ENCODE peak calls at places on chromosomes 13 and 19, in four cellular contexts. One of them, this sample, is unnamed.
A peak's percentile ranks its signal among the peaks of the same experiment; 100 is the strongest.

GRCh38 chr19:4609878-4610511 is 29.3 kb upstream of the TNFAIP8L1 start:
- DNase-seq in K562: peak; percentile 31
- DNase-seq in SK-N-SH: peak; percentile 46
- DNase-seq in GM12878: no peak
- DNase-seq in this sample: no peak

GRCh38 chr19:19109601-19110000 is 28.7 kb downstream of the TMEM161A start:
- DNase-seq in GM12878: no peak
- DNase-seq in SK-N-SH: no peak
- DNase-seq in K562: no peak
- DNase-seq in this sample: no peak

GRCh38 chr19:40366697-40367561 is 18.4 kb downstream of the PLD3 start:
- DNase-seq in K562: peak; percentile 78
- DNase-seq in SK-N-SH: peak; percentile 73
- DNase-seq in GM12878: no peak
- DNase-seq in this sample: peak; percentile 44

GRCh38 chr19:40549007-40549708 is 27.5 kb upstream of the SHKBP1 start:
- DNase-seq in K562: peak; percentile 88
- DNase-seq in SK-N-SH: peak; percentile 95
- DNase-seq in GM12878: no peak
- DNase-seq in this sample: peak; percentile 92

GRCh38 chr13:77143325-77143907 is 116.5 kb upstream of the FBXL3 start:
- DNase-seq in GM12878: no peak
- DNase-seq in SK-N-SH: no peak
- DNase-seq in K562: no peak
- DNase-seq in this sample: no peak

GRCh38 chr13:28622286-28622685 is 36.6 kb upstream of the POMP start:
- DNase-seq in K562: no peak
- DNase-seq in SK-N-SH: no peak
- DNase-seq in GM12878: no peak
- DNase-seq in this sample: no peak

GRCh38 chr19:4694211-4694987 is 24.3 kb upstream of the MYDGF start:
- DNase-seq in GM12878: no peak
- DNase-seq in SK-N-SH: no peak
- DNase-seq in K562: peak; percentile 34
- DNase-seq in this sample: no peak

GRCh38 chr19:58361900-58362271 is 665 bp downstream of the ZNF497 start:
- DNase-seq in SK-N-SH: peak; percentile 83
- DNase-seq in K562: peak; percentile 68
- DNase-seq in GM12878: no peak
- DNase-seq in this sample: no peak

GRCh38 chr19:34559045-34559444 is 77.5 kb downstream of the WTIP start:
- DNase-seq in SK-N-SH: no peak
- DNase-seq in K562: no peak
- DNase-seq in GM12878: no peak
- DNase-seq in this sample: no peak

DNA sequence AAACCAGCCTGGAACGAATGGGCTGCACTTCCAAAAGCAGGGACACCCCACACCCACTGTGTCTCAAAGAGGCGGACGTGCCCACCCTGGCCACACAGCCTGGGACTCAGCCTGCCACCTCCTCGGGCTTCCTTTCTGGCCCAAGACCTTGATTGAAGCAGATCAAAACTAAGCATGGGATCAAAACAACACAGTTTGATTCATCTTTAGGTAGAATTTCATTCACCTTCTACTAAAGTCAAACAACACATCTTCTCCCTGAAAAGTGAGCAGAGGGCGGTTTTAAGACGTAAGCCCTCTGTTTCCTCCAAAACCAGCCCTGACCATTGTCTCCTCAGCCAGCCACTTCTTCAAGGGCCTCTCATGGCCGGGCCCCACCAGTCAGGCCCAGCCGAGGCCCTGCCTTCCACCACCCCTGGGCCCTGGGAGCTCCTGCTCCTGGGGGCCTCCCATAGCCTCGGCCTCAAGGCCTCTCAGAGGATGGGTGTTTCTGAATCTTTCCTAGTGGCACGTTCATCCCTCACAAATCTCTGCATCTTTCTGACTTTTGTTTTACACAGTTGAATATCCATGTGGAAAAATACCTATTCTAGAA is 6.3 kb upstream of the F10 start:
- DNase-seq in SK-N-SH: peak; percentile 14
- DNase-seq in K562: no peak
- DNase-seq in GM12878: no peak
- DNase-seq in this sample: no peak
- TF ChIP-seq RAD21 in SK-N-SH: no peak
- TF ChIP-seq RAD21 in K562: no peak
- TF ChIP-seq RAD21 in GM12878: no peak
- TF ChIP-seq RAD21 in this sample: no peak

GRCh38 chr13:111912991-111913781 is 153.8 kb upstream of the SOX1 start:
- DNase-seq in GM12878: no peak
- DNase-seq in SK-N-SH: no peak
- DNase-seq in K562: no peak
- DNase-seq in this sample: no peak
- TF ChIP-seq NRF1 in GM12878: no peak
- TF ChIP-seq NRF1 in SK-N-SH: no peak
- TF ChIP-seq NRF1 in K562: no peak
- TF ChIP-seq NRF1 in this sample: no peak

GRCh38 chr19:17575871-17576757 is 20.7 kb downstream of the COLGALT1 start:
- DNase-seq in K562: peak; percentile 89
- DNase-seq in SK-N-SH: peak; percentile 30
- DNase-seq in GM12878: no peak
- DNase-seq in this sample: no peak
- TF ChIP-seq RAD21 in K562: no peak
- TF ChIP-seq RAD21 in SK-N-SH: no peak
- TF ChIP-seq RAD21 in GM12878: no peak
- TF ChIP-seq RAD21 in this sample: no peak

DNA sequence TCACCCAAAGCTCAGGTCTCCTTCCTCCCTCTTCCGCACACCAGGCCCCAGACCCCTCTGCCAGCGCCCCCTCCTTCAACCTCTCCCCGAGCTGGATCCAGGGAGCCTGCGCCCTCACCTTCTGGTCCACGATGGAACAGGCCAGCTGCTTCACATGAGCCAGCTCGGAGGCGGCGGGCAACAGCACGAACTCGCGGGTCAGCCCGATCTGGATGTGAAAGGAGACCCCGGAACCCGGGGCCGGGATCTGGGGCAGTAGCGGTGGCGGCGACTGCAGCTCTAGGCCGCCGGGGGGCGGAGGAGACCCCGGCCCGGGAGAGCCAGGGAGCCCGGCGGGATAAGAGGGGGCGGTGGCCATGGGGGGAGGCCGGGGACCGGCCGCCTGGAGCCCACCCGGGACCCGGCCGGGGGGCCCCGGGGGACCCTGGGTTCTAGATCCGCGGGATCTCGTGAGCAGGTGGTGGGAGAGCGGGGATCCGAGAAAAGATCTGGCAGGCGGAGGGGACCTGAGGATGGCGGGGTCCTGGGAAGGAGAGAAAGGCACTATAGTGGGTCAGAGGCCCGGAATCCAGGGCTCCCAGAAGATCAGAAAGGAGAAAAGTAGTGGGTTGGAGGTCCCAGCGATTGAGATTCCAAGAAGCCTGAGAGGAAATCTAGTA is 772 bp downstream of the PRKD2 start:
- DNase-seq in SK-N-SH: peak; percentile 82
- DNase-seq in GM12878: no peak
- DNase-seq in K562: peak; percentile 44
- DNase-seq in this sample: no peak
- TF ChIP-seq NRF1 in SK-N-SH: no peak
- TF ChIP-seq NRF1 in GM12878: no peak
- TF ChIP-seq NRF1 in K562: no peak
- TF ChIP-seq NRF1 in this sample: no peak

GRCh38 chr19:50476943-50477264 is 256 bp upstream of the GARIN5A start:
- DNase-seq in K562: no peak
- DNase-seq in GM12878: no peak
- DNase-seq in SK-N-SH: no peak
- DNase-seq in this sample: no peak

GRCh38 chr19:50476224-50476942 is at the start of the genes EMC10 and GARIN5A:
- DNase-seq in SK-N-SH: peak; percentile 100
- DNase-seq in GM12878: peak; percentile 76
- DNase-seq in K562: peak; percentile 94
- DNase-seq in this sample: peak; percentile 98

GRCh38 chr19:50478901-50479715 is 2.5 kb upstream of the GARIN5A start:
- DNase-seq in K562: peak; percentile 86
- DNase-seq in GM12878: no peak
- DNase-seq in SK-N-SH: no peak
- DNase-seq in this sample: peak; percentile 82

GRCh38 chr19:50479761-50480251 is 3.2 kb upstream of the GARIN5A start:
- DNase-seq in GM12878: no peak
- DNase-seq in SK-N-SH: no peak
- DNase-seq in K562: no peak
- DNase-seq in this sample: no peak

GRCh38 chr19:50477751-50478515 is 1.3 kb upstream of the GARIN5A start:
- DNase-seq in K562: no peak
- DNase-seq in GM12878: no peak
- DNase-seq in SK-N-SH: no peak
- DNase-seq in this sample: no peak
- TF ChIP-seq RAD21 in K562: no peak
- TF ChIP-seq RAD21 in GM12878: no peak
- TF ChIP-seq RAD21 in SK-N-SH: no peak
- TF ChIP-seq RAD21 in this sample: no peak

DNA sequence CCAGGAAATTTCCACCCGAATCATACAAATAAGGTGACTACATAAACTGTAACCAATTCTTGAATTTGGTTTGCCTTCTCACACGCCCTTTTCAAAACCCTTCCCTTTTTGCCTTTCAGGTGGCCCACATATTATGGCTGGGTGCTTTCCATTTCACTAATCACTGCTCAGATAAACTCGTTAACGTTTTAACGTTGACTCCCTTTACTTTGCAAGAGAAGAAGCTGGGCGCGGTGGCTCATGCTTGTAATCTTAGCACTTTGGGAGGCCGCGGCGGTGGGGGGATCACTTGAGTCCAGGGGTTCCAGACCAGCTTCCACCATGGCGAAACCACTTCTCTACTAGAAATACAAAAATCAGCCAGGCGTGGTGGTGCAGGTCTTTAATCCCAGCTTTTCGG is 19.8 kb upstream of the ZNF91 start:
- DNase-seq in K562: no peak
- DNase-seq in GM12878: no peak
- DNase-seq in SK-N-SH: no peak
- DNase-seq in this sample: no peak
- TF ChIP-seq NRF1 in K562: no peak
- TF ChIP-seq NRF1 in GM12878: no peak
- TF ChIP-seq NRF1 in SK-N-SH: no peak
- TF ChIP-seq NRF1 in this sample: no peak

DNA sequence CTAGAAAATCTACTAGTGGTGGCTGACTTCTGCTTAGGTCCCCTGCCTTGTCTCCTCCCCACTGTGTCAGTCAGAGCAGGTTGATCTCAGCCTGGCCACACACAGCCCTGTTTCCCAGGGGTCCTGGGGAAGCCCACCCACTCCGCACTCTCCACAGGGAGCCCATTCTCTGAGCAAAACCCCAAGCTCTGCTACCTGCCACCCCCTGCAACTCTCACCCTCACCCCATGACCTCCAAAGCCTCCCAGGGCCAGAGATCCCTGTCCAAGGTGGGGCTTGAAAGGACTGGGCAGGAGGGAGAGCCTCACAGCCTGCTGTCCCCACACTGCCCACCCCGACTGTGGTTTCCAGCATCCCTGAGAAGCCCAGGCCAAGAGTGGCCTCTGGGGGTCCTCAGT is 58.8 kb upstream of the ZNF536 start:
- DNase-seq in GM12878: no peak
- DNase-seq in K562: no peak
- DNase-seq in SK-N-SH: no peak
- DNase-seq in this sample: no peak
- TF ChIP-seq RAD21 in GM12878: no peak
- TF ChIP-seq RAD21 in K562: no peak
- TF ChIP-seq RAD21 in SK-N-SH: no peak
- TF ChIP-seq RAD21 in this sample: peak; percentile 10

DNA sequence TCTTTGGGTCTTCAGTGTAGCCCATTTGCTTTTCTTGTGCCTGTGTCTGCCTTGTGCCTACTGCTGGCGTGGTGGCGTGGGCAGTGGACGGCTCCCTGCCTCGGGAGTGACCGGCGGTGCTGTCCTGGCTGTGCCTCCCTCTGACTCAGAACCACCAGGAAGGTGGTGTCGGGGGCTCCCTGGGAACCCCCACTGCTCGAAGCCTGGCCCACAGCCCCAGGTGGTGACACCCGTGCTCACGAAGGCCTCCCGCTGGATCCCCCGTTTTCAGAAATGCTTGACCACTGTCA is 5.1 kb upstream of the AMH start:
- DNase-seq in GM12878: no peak
- DNase-seq in SK-N-SH: no peak
- DNase-seq in K562: no peak
- DNase-seq in this sample: no peak
- TF ChIP-seq NRF1 in GM12878: no peak
- TF ChIP-seq NRF1 in SK-N-SH: no peak
- TF ChIP-seq NRF1 in K562: no peak
- TF ChIP-seq NRF1 in this sample: no peak

GRCh38 chr13:106242554-106242953 is 292.9 kb downstream of the EFNB2 start:
- DNase-seq in GM12878: no peak
- DNase-seq in K562: no peak
- DNase-seq in SK-N-SH: no peak
- DNase-seq in this sample: no peak

GRCh38 chr13:106243011-106243410 is 292.5 kb downstream of the EFNB2 start:
- DNase-seq in SK-N-SH: no peak
- DNase-seq in GM12878: no peak
- DNase-seq in K562: no peak
- DNase-seq in this sample: no peak

GRCh38 chr13:106246237-106246636 is 289.2 kb downstream of the EFNB2 start:
- DNase-seq in GM12878: no peak
- DNase-seq in SK-N-SH: no peak
- DNase-seq in K562: no peak
- DNase-seq in this sample: no peak

GRCh38 chr13:106241974-106242373 is 293.5 kb downstream of the EFNB2 start:
- DNase-seq in K562: no peak
- DNase-seq in GM12878: no peak
- DNase-seq in SK-N-SH: no peak
- DNase-seq in this sample: no peak

DNA sequence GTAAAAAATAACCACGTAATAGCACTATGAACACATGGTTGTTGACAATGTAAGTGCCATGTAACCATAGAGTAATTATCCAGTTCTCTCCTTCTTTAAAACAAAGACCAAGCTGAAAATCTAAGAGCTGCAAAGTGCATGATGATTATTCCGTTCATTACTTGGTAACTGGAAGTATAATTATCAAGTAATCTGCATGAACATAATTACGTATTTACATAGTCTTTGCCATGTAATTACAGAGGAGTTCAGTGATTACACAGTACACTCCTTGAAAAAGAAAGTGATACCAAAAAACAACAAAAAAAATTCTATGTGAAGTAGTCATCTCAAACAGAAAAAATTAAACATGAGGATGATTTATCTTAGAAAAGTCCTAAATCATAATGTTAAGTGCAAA is 288.6 kb downstream of the EFNB2 start:
- DNase-seq in SK-N-SH: no peak
- DNase-seq in K562: no peak
- DNase-seq in GM12878: no peak
- DNase-seq in this sample: no peak
- TF ChIP-seq RAD21 in SK-N-SH: no peak
- TF ChIP-seq RAD21 in K562: no peak
- TF ChIP-seq RAD21 in GM12878: no peak
- TF ChIP-seq RAD21 in this sample: no peak